ENCODE peak calls at places on chromosomes 7 and 10, in seven cellular contexts. J is heart left ventricle, E is mammary epithelial cell, X is fibroblast of lung, P is endothelial cell of umbilical vein, I is tibial nerve, H is Peyer's patch. B is an unnamed sample. For H3K4me1, the result is how much of the 10 kb centered on the place peaks cover.

GRCh38 chr7:107596881-107597581 is 17.0 kb downstream of the BCAP29 start:
- DNase-seq in J (no peak), E (no peak), X (peak), P (peak), I (no peak), H (no peak), B (no peak)

GRCh38 chr10:97278491-97278989 is 13.9 kb downstream of the ARHGAP19 start:
- DNase-seq in J (no peak), E (peak), X (peak), P (peak), I (no peak), H (no peak), B (no peak)

GRCh38 chr10:125199261-125199660 is 38.9 kb upstream of the CTBP2 start:
- DNase-seq in J (no peak), E (no peak), X (no peak), P (no peak), I (no peak), H (no peak), B (no peak)

GRCh38 chr7:129529643-129530042 is 27.3 kb downstream of the SMKR1 start:
- DNase-seq in J (no peak), E (no peak), X (no peak), P (no peak), I (no peak), H (no peak), B (no peak)

GRCh38 chr10:25261110-25261509 is 86.3 kb downstream of the GPR158 start:
- DNase-seq in J (no peak), E (no peak), X (no peak), P (no peak), I (no peak), H (no peak), B (no peak)

GRCh38 chr7:1080251-1080917 is 7.5 kb upstream of the GPER1 start:
- DNase-seq in J (no peak), E (no peak), X (no peak), P (no peak), I (no peak), H (no peak), B (no peak)

GRCh38 chr7:24341677-24342076 is 57.7 kb downstream of the NPY start:
- DNase-seq in J (no peak), E (no peak), X (no peak), P (no peak), I (no peak), H (no peak), B (no peak)

GRCh38 chr10:649798-650690 is 39.4 kb downstream of the DIP2C start:
- DNase-seq in J (no peak), E (no peak), X (no peak), P (no peak), I (no peak), H (peak), B (no peak)

GRCh38 chr10:131213651-131214505 is 97.6 kb downstream of the TCERG1L start:
- DNase-seq in J (peak), E (no peak), X (no peak), P (no peak), I (no peak), H (peak), B (no peak)

GRCh38 chr10:48400129-48400849 is 93.8 kb downstream of the MAPK8 start:
- DNase-seq in J (no peak), E (peak), X (peak), P (peak), I (no peak), H (no peak), B (no peak)

GRCh38 chr7:137081694-137082093 is 213.2 kb downstream of the CHRM2 start:
- DNase-seq in J (peak), E (peak), X (peak), P (no peak), I (no peak), H (peak), B (no peak)

GRCh38 chr7:46687203-46687602 is 766.1 kb upstream of the IGFBP3 start:
- DNase-seq in J (no peak), E (no peak), X (no peak), P (no peak), I (no peak), H (no peak), B (no peak)

GRCh38 chr7:121344093-121344492 is 15.3 kb downstream of the WNT16 start:
- DNase-seq in J (no peak), E (no peak), X (no peak), P (no peak), I (no peak), H (no peak), B (no peak)

GRCh38 chr10:86692023-86692514 is 23.8 kb downstream of the LDB3 start:
- DNase-seq in J (no peak), E (no peak), X (no peak), P (no peak), I (no peak), H (no peak), B (peak)

GRCh38 chr7:78080241-78080640 is 281.7 kb downstream of the PHTF2 start:
- DNase-seq in J (no peak), E (no peak), X (peak), P (no peak), I (no peak), H (no peak), B (no peak)

GRCh38 chr7:131034166-131034881 is 293.4 kb upstream of the MKLN1 start:
- DNase-seq in J (no peak), E (no peak), X (no peak), P (no peak), I (no peak), H (no peak), B (no peak)

GRCh38 chr7:98870071-98870651 is 347 bp upstream of the TMEM130 start:
- DNase-seq in J (peak), E (peak), X (peak), P (no peak), I (no peak), H (peak), B (peak)

GRCh38 chr10:76621886-76622620 is 1015.6 kb downstream of the KCNMA1 start:
- DNase-seq in J (no peak), E (no peak), X (no peak), P (no peak), I (no peak), H (no peak), B (no peak)

GRCh38 chr7:156820445-156821063 is 72.4 kb downstream of the LMBR1 start:
- DNase-seq in J (no peak), E (no peak), X (no peak), P (no peak), I (no peak), H (no peak), B (no peak)

GRCh38 chr7:29342761-29343160 is 148.2 kb downstream of the CHN2 start:
- DNase-seq in J (no peak), E (peak), X (peak), P (no peak), I (no peak), H (no peak), B (no peak)

GRCh38 chr7:69624842-69625637 is 26.8 kb downstream of the AUTS2 start:
- DNase-seq in J (no peak), E (no peak), X (no peak), P (no peak), I (no peak), H (no peak), B (no peak)

GRCh38 chr10:121553455-121553854 is 44.8 kb downstream of the FGFR2 start:
- DNase-seq in J (no peak), E (no peak), X (no peak), P (no peak), I (no peak), H (no peak), B (no peak)
- H3K4me1 ChIP-seq in J (under half), E (under half), X (under half), P (under half), I (under half), H (under half), B (under half)

DNA sequence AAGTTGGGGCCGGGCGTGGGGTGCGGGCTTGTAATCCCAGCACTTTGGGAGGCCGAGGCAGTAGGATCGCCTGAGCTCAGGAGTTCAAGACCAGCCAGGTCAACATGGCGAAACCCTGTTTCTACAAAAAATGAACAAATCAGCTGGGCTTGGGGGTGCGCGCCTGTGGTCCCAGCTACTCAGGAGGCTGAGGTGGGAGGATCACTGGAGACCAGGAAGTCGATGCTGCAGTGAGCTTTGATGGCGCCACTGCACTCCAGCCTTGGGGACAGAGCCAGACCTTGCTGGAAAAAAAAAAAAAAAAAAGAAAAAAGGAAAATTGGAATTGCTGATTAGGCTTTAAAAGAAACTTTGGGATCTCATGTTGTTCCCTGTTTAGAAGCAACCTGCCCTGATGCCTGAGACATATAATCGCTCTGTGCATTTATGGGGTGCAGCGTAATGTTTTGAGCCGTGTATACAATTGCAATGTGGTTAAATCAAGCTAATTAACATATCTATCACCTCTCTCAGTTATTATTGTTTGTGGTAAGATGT is 849 bp downstream of the AKR1E2 start:
- DNase-seq in J (no peak), E (no peak), X (no peak), P (no peak), I (no peak), H (no peak), B (no peak)
- H3K4me3 ChIP-seq in J (peak), E (no peak), X (peak), P (peak), I (peak), H (peak), B (peak)

DNA sequence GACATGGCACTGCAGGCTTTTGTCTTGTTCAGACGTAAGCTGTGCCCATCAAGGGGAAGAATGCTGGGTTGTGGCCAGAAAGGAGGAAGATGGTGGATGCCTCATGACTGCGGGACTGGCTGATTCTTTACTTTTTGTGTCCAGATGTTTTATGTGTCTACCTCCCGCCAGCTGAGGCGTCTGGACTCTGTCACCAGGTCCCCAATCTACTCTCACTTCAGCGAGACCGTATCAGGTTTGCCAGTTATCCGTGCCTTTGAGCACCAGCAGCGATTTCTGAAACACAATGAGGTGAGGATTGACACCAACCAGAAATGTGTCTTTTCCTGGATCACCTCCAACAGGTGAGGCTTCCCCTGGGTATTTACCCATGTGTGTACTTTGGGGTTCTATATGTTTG is 53.5 kb downstream of the ABCC2 start:
- DNase-seq in J (no peak), E (no peak), X (no peak), P (no peak), I (no peak), H (no peak), B (no peak)
- H3K4me1 ChIP-seq in J (under half), E (under half), X (under half), P (under half), I (under half), H (under half), B (under half)

DNA sequence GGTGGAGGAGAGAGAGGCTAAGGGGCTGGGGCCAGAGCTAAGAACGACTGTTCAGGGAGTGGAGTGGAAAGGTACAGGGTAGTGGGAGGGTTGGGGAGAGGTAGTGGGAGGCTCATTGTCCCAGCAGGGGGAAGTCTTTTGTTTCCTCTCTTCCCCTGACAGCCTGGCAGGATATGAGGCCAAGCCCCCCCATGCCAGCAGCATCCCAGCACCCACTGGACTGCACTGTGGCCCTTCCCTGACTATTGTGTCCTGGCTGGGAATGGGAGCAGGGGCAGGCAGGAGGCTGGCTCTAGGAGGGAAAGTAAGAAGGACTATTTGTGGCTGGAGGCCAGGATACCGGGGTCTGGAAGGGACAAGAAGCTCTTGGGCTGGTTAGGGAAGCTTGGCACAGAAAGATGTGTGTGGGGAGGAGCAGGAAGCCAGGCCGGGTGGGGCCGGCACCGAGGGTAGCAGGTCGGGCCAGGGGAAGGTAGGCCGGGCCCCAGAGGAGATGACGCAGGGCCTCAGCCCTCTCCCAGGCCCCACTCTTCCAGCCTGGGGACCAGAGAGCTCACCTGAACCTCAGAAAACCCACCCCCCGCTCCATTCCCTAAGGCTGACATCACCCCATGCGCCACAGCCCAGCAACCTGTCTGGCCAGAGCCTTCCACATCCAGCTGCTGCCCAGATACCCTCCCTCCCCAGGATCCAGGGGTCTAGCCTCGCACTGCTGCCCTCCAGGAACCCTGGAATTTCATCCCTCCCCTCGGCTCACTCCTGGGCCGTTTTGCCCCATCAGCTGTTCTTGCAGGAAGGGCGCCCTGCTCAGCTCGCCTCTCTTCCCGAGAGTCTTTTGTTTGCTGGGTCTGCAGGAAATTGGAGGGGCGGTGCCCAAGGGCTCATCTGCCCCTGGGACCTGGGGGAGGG is 8.8 kb upstream of the EPHB4 start:
- DNase-seq in J (peak), E (peak), X (no peak), P (peak), I (no peak), H (peak), B (no peak)
- H3K4me3 ChIP-seq in J (peak), E (no peak), X (no peak), P (no peak), I (no peak), H (no peak), B (no peak)

GRCh38 chr10:50501478-50501877 is 122.3 kb downstream of the SGMS1 start:
- DNase-seq in J (no peak), E (peak), X (peak), P (no peak), I (no peak), H (no peak), B (no peak)
- H3K4me1 ChIP-seq in J (under half), E (under half), X (under half), P (under half), I (under half), H (under half), B (under half)

GRCh38 chr7:80151274-80151665 is 16.6 kb downstream of the GNAI1 start:
- DNase-seq in J (no peak), E (peak), X (peak), P (no peak), I (no peak), H (no peak), B (no peak)
- H3K4me3 ChIP-seq in J (no peak), E (no peak), X (no peak), P (no peak), I (no peak), H (no peak), B (no peak)

GRCh38 chr7:22544245-22544644 is 44.3 kb upstream of the STEAP1B start:
- DNase-seq in J (no peak), E (no peak), X (no peak), P (no peak), I (no peak), H (no peak), B (no peak)
- H3K4me1 ChIP-seq in J (under half), E (under half), X (under half), P (under half), I (under half), H (under half), B (under half)

GRCh38 chr10:129962092-129962494 is 2.0 kb downstream of the EBF3 start:
- DNase-seq in J (peak), E (no peak), X (no peak), P (no peak), I (no peak), H (no peak), B (no peak)
- H3K4me3 ChIP-seq in J (peak), E (no peak), X (no peak), P (no peak), I (peak), H (no peak), B (no peak)